ENCODE peak calls at places on chromosomes 12 and 14, in four cellular contexts. One of them, this sample, is unnamed.
A peak's percentile ranks its signal among the peaks of the same experiment; 100 is the strongest.

GRCh38 chr12:76341436-76342030 is 6.7 kb downstream of the BBS10 start:
- DNase-seq in neural progenitor cell: no peak
- DNase-seq in GM13977: no peak
- DNase-seq in thoracic aorta: no peak
- DNase-seq in this sample: no peak

GRCh38 chr14:21244546-21244945 is 24.7 kb downstream of the HNRNPC start:
- DNase-seq in neural progenitor cell: no peak
- DNase-seq in GM13977: no peak
- DNase-seq in thoracic aorta: no peak
- DNase-seq in this sample: no peak

GRCh38 chr12:24754690-24755638 is 193.9 kb downstream of the BCAT1 start:
- DNase-seq in neural progenitor cell: no peak
- DNase-seq in GM13977: no peak
- DNase-seq in thoracic aorta: no peak
- DNase-seq in this sample: peak; percentile 48

GRCh38 chr14:102591372-102591943 is 991 bp upstream of the RCOR1 start:
- DNase-seq in neural progenitor cell: peak; percentile 70
- DNase-seq in GM13977: peak; percentile 55
- DNase-seq in thoracic aorta: no peak
- DNase-seq in this sample: peak; percentile 25

GRCh38 chr14:100439781-100440180 is 116.6 kb downstream of the SLC25A47 start:
- DNase-seq in neural progenitor cell: no peak
- DNase-seq in GM13977: no peak
- DNase-seq in thoracic aorta: no peak
- DNase-seq in this sample: no peak

GRCh38 chr12:26471560-26471959 is 276.2 kb downstream of the SSPN start:
- DNase-seq in neural progenitor cell: no peak
- DNase-seq in GM13977: peak; percentile 74
- DNase-seq in thoracic aorta: no peak
- DNase-seq in this sample: no peak

GRCh38 chr12:101969-102878 is 35.7 kb downstream of the IQSEC3 start:
- DNase-seq in neural progenitor cell: peak; percentile 45
- DNase-seq in GM13977: no peak
- DNase-seq in thoracic aorta: no peak
- DNase-seq in this sample: no peak

GRCh38 chr12:2161478-2161877 is 108.7 kb downstream of the CACNA1C start:
- DNase-seq in neural progenitor cell: no peak
- DNase-seq in GM13977: no peak
- DNase-seq in thoracic aorta: peak; percentile 55
- DNase-seq in this sample: no peak

GRCh38 chr14:51638071-51638944 is 13.4 kb upstream of the FRMD6 start:
- DNase-seq in neural progenitor cell: peak; percentile 71
- DNase-seq in GM13977: no peak
- DNase-seq in thoracic aorta: no peak
- DNase-seq in this sample: no peak

GRCh38 chr14:70707138-70708038 is 65.7 kb downstream of the TTC9 start:
- DNase-seq in neural progenitor cell: no peak
- DNase-seq in GM13977: peak; percentile 58
- DNase-seq in thoracic aorta: no peak
- DNase-seq in this sample: peak; percentile 81

GRCh38 chr12:65278576-65279386 is at the start of gene MSRB3:
- DNase-seq in neural progenitor cell: peak; percentile 92
- DNase-seq in GM13977: peak; percentile 80
- DNase-seq in thoracic aorta: peak; percentile 21
- DNase-seq in this sample: peak; percentile 61

DNA sequence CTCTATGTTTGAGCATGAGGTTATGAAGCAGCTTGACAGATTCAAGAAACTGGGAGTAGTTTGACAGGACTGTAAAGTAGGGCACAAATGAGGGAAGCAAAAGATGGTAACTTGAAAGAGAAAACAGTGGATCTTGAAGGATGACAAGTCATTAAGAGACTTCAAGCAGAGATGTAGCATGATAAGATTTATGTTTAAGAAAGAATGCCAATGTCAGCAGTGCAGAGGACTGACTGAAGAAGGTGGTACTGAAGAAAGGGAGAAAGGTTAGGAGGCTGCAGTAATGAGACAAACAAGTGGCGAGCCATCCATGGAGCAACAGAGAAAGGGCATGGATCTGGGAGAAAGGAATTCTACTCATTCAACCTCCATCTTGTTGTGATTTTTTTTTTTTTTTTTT is 120.2 kb upstream of the RAP1B start:
- DNase-seq in neural progenitor cell: no peak
- DNase-seq in GM13977: no peak
- DNase-seq in thoracic aorta: no peak
- DNase-seq in this sample: no peak
- TF ChIP-seq CTCF in neural progenitor cell: no peak
- TF ChIP-seq CTCF in GM13977: no peak
- TF ChIP-seq CTCF in thoracic aorta: no peak
- TF ChIP-seq CTCF in this sample: no peak

GRCh38 chr12:67377541-67377940 is 108.4 kb downstream of the CAND1 start:
- DNase-seq in neural progenitor cell: no peak
- DNase-seq in GM13977: no peak
- DNase-seq in thoracic aorta: no peak
- DNase-seq in this sample: no peak
- TF ChIP-seq CTCF in neural progenitor cell: no peak
- TF ChIP-seq CTCF in GM13977: no peak
- TF ChIP-seq CTCF in thoracic aorta: no peak
- TF ChIP-seq CTCF in this sample: no peak

DNA sequence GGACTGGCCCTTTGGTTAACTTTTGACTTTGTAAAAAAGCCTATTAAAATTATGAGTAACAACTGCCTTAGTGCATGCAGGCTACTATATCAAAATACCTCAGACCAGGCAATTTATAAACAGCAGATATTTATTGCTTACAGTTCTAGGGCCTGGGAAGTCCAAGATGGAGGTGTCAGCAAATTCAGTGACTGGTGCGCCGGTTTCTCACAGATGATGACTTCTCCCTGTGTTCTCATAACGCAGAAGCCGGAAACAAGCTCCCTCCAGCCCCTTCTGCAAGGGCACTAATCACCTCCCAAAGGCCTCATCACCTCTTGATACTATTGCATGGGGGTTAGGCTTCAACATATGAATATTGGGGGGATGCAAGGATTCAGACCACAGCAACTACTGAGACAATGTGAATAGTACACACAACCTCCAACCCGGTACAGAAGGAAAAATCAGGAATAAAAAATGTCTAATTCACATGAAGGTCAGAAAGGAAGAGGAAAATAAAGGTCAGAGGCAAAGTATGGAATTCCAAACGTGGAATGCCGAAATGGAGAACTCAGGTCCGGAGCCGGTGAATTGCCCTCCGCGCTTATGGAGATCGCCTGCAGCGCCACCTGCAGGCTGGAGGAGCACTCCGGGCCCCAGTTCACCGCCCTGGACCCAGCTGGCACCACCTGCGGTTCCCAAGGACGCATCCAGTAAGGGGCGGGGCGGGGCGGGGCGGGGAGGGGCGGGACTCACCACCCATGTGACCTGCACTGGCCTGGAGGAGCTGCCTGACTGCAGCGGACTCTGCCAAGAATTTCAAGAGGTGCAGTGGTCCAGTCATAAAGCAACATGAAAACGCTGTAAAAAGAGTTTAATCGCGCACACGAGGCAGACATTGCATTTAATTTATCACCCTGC is 203.4 kb downstream of the KIF26A start:
- DNase-seq in neural progenitor cell: peak; percentile 92
- DNase-seq in GM13977: no peak
- DNase-seq in thoracic aorta: no peak
- DNase-seq in this sample: peak; percentile 80
- TF ChIP-seq CTCF in neural progenitor cell: peak; percentile 72
- TF ChIP-seq CTCF in GM13977: peak; percentile 41
- TF ChIP-seq CTCF in thoracic aorta: no peak
- TF ChIP-seq CTCF in this sample: peak; percentile 54

GRCh38 chr14:66758031-66758613 is 250.2 kb downstream of the GPHN start:
- DNase-seq in neural progenitor cell: peak; percentile 31
- DNase-seq in GM13977: no peak
- DNase-seq in thoracic aorta: no peak
- DNase-seq in this sample: peak; percentile 29
- TF ChIP-seq CTCF in neural progenitor cell: peak; percentile 52
- TF ChIP-seq CTCF in GM13977: no peak
- TF ChIP-seq CTCF in thoracic aorta: no peak
- TF ChIP-seq CTCF in this sample: no peak

DNA sequence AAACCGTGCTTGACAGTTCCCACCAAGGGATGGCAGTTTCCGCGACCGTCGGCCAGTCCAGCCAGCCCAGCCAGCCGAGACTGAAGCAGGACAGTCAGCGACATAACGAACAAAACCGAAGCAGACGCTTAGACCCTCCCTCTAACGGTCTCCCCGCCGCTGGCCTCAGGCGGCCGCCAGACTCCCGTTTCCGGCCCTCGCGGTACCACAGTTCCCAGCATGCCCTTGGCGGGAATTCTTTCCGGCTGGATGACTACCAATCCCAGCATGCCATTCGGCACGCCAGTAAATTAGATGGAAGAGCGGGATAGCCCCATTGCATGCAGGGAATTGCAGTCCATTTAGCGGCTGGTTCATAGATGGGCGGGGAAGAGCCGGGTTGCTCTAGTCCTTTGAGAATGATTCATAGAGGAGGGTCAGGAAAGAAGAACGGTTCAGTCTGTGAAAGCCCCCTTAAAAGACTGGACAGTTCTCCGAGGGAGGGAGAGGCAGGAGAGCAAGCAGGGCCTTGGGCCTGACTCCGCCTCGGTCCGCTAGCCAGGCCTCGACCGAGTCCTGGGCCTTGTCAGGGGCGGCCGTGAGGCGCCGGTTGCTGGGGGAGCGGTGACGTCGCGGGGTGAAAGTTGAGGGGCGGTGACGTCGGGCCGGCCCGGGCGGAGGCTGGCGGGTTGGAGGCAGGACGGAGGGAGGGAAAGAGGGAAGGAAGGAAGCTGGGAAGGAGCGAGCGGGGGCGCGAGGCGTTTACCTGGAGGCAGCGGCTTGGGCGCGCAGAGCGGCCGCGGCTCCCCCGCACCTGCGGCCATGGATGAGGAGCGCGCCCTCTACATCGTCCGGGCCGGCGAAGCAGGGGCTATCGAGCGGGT is at the start of gene RIC8B:
- DNase-seq in neural progenitor cell: peak; percentile 99
- DNase-seq in GM13977: peak; percentile 90
- DNase-seq in thoracic aorta: peak; percentile 85
- DNase-seq in this sample: peak; percentile 98
- TF ChIP-seq CTCF in neural progenitor cell: peak; percentile 27
- TF ChIP-seq CTCF in GM13977: no peak
- TF ChIP-seq CTCF in thoracic aorta: no peak
- TF ChIP-seq CTCF in this sample: no peak

This sample was measured in Calu3.